ENCODE peak calls at places on chromosomes 12 and 14, in eight cellular contexts. One of them, this sample, is unnamed.

GRCh38 chr12:116773276-116773731 is 35.2 kb downstream of the RNFT2 start:
- DNase-seq in epithelial cell of esophagus: no peak
- DNase-seq in BE2C: no peak
- DNase-seq in foreskin fibroblast: no peak
- DNase-seq in A549: peak; percentile 43
- DNase-seq in CD8-positive, alpha-beta T cell: no peak
- DNase-seq in heart left ventricle: no peak
- DNase-seq in pancreas: no peak
- DNase-seq in this sample: no peak

GRCh38 chr12:132150780-132151144 is 6.5 kb downstream of the NOC4L start:
- DNase-seq in heart left ventricle: no peak
- DNase-seq in BE2C: peak; percentile 9
- DNase-seq in A549: no peak
- DNase-seq in epithelial cell of esophagus: no peak
- DNase-seq in pancreas: no peak
- DNase-seq in CD8-positive, alpha-beta T cell: no peak
- DNase-seq in foreskin fibroblast: no peak
- DNase-seq in this sample: no peak

GRCh38 chr12:28933864-28934527 is 215.1 kb upstream of the FAR2 start:
- DNase-seq in A549: no peak
- DNase-seq in epithelial cell of esophagus: peak; percentile 33
- DNase-seq in pancreas: no peak
- DNase-seq in BE2C: no peak
- DNase-seq in foreskin fibroblast: no peak
- DNase-seq in CD8-positive, alpha-beta T cell: no peak
- DNase-seq in heart left ventricle: no peak
- DNase-seq in this sample: no peak

GRCh38 chr12:55416961-55417360 is 9.1 kb upstream of the OR6C76 start:
- DNase-seq in foreskin fibroblast: no peak
- DNase-seq in BE2C: no peak
- DNase-seq in A549: no peak
- DNase-seq in heart left ventricle: no peak
- DNase-seq in epithelial cell of esophagus: peak; percentile 21
- DNase-seq in CD8-positive, alpha-beta T cell: no peak
- DNase-seq in pancreas: no peak
- DNase-seq in this sample: no peak

GRCh38 chr12:65868133-65868705 is 43.9 kb downstream of the HMGA2 start:
- DNase-seq in epithelial cell of esophagus: peak; percentile 91
- DNase-seq in foreskin fibroblast: peak; percentile 81
- DNase-seq in CD8-positive, alpha-beta T cell: no peak
- DNase-seq in A549: no peak
- DNase-seq in pancreas: no peak
- DNase-seq in BE2C: no peak
- DNase-seq in heart left ventricle: no peak
- DNase-seq in this sample: no peak

GRCh38 chr12:13093850-13094225 is 9.6 kb downstream of the GSG1 start:
- DNase-seq in A549: no peak
- DNase-seq in pancreas: no peak
- DNase-seq in CD8-positive, alpha-beta T cell: no peak
- DNase-seq in heart left ventricle: no peak
- DNase-seq in BE2C: no peak
- DNase-seq in foreskin fibroblast: no peak
- DNase-seq in epithelial cell of esophagus: no peak
- DNase-seq in this sample: no peak

GRCh38 chr12:124609041-124609984 is 41.9 kb upstream of the NCOR2 start:
- DNase-seq in heart left ventricle: peak; percentile 92
- DNase-seq in pancreas: peak; percentile 93
- DNase-seq in BE2C: peak; percentile 56
- DNase-seq in foreskin fibroblast: no peak
- DNase-seq in A549: peak; percentile 71
- DNase-seq in epithelial cell of esophagus: peak; percentile 92
- DNase-seq in CD8-positive, alpha-beta T cell: peak; percentile 77
- DNase-seq in this sample: peak; percentile 45

GRCh38 chr14:84987042-84987441 is 542.9 kb upstream of the FLRT2 start:
- DNase-seq in A549: no peak
- DNase-seq in pancreas: no peak
- DNase-seq in epithelial cell of esophagus: no peak
- DNase-seq in heart left ventricle: no peak
- DNase-seq in CD8-positive, alpha-beta T cell: no peak
- DNase-seq in BE2C: no peak
- DNase-seq in foreskin fibroblast: no peak
- DNase-seq in this sample: no peak

GRCh38 chr12:2009623-2010022 is 5.4 kb upstream of the DCP1B start:
- DNase-seq in heart left ventricle: no peak
- DNase-seq in A549: no peak
- DNase-seq in epithelial cell of esophagus: no peak
- DNase-seq in foreskin fibroblast: no peak
- DNase-seq in BE2C: no peak
- DNase-seq in CD8-positive, alpha-beta T cell: no peak
- DNase-seq in pancreas: no peak
- DNase-seq in this sample: no peak

GRCh38 chr14:51539571-51540037 is 112.1 kb upstream of the FRMD6 start:
- DNase-seq in BE2C: no peak
- DNase-seq in CD8-positive, alpha-beta T cell: no peak
- DNase-seq in epithelial cell of esophagus: peak; percentile 95
- DNase-seq in pancreas: no peak
- DNase-seq in foreskin fibroblast: peak; percentile 84
- DNase-seq in A549: peak; percentile 59
- DNase-seq in heart left ventricle: no peak
- DNase-seq in this sample: no peak

GRCh38 chr12:116646901-116647300 is 87.7 kb downstream of the MAP1LC3B2 start:
- DNase-seq in foreskin fibroblast: no peak
- DNase-seq in BE2C: no peak
- DNase-seq in CD8-positive, alpha-beta T cell: no peak
- DNase-seq in heart left ventricle: no peak
- DNase-seq in pancreas: no peak
- DNase-seq in A549: no peak
- DNase-seq in epithelial cell of esophagus: no peak
- DNase-seq in this sample: no peak

GRCh38 chr12:80053048-80053790 is 46.1 kb upstream of the OTOGL start:
- DNase-seq in foreskin fibroblast: peak; percentile 89
- DNase-seq in epithelial cell of esophagus: no peak
- DNase-seq in A549: no peak
- DNase-seq in BE2C: no peak
- DNase-seq in CD8-positive, alpha-beta T cell: no peak
- DNase-seq in heart left ventricle: peak; percentile 70
- DNase-seq in pancreas: peak; percentile 19
- DNase-seq in this sample: no peak

GRCh38 chr14:87992720-87993484 is at the start of gene GALC:
- DNase-seq in epithelial cell of esophagus: peak; percentile 91
- DNase-seq in heart left ventricle: peak; percentile 98
- DNase-seq in A549: peak; percentile 90
- DNase-seq in CD8-positive, alpha-beta T cell: peak; percentile 95
- DNase-seq in BE2C: peak; percentile 94
- DNase-seq in pancreas: peak; percentile 94
- DNase-seq in foreskin fibroblast: peak; percentile 87
- DNase-seq in this sample: peak; percentile 89

GRCh38 chr12:77540097-77540496 is 290.6 kb upstream of the NAV3 start:
- DNase-seq in A549: no peak
- DNase-seq in pancreas: no peak
- DNase-seq in epithelial cell of esophagus: no peak
- DNase-seq in foreskin fibroblast: no peak
- DNase-seq in CD8-positive, alpha-beta T cell: no peak
- DNase-seq in BE2C: no peak
- DNase-seq in heart left ventricle: no peak
- DNase-seq in this sample: no peak
- TF ChIP-seq CTCF in A549: no peak
- TF ChIP-seq CTCF in pancreas: no peak
- TF ChIP-seq CTCF in epithelial cell of esophagus: no peak
- TF ChIP-seq CTCF in foreskin fibroblast: no peak
- TF ChIP-seq CTCF in CD8-positive, alpha-beta T cell: no peak
- TF ChIP-seq CTCF in BE2C: no peak
- TF ChIP-seq CTCF in heart left ventricle: no peak
- TF ChIP-seq CTCF in this sample: no peak

GRCh38 chr14:59017285-59017965 is 171.0 kb upstream of the DAAM1 start:
- DNase-seq in A549: no peak
- DNase-seq in pancreas: no peak
- DNase-seq in foreskin fibroblast: no peak
- DNase-seq in heart left ventricle: no peak
- DNase-seq in BE2C: no peak
- DNase-seq in epithelial cell of esophagus: no peak
- DNase-seq in CD8-positive, alpha-beta T cell: no peak
- DNase-seq in this sample: no peak

GRCh38 chr14:59022144-59022543 is 166.3 kb upstream of the DAAM1 start:
- DNase-seq in A549: peak; percentile 19
- DNase-seq in pancreas: no peak
- DNase-seq in heart left ventricle: no peak
- DNase-seq in CD8-positive, alpha-beta T cell: no peak
- DNase-seq in epithelial cell of esophagus: peak; percentile 34
- DNase-seq in BE2C: no peak
- DNase-seq in foreskin fibroblast: no peak
- DNase-seq in this sample: no peak

GRCh38 chr14:59020382-59020781 is 168.1 kb upstream of the DAAM1 start:
- DNase-seq in CD8-positive, alpha-beta T cell: no peak
- DNase-seq in A549: peak; percentile 48
- DNase-seq in BE2C: peak; percentile 24
- DNase-seq in epithelial cell of esophagus: peak; percentile 50
- DNase-seq in foreskin fibroblast: peak; percentile 18
- DNase-seq in pancreas: no peak
- DNase-seq in heart left ventricle: no peak
- DNase-seq in this sample: no peak

GRCh38 chr14:59018460-59018859 is 170.0 kb upstream of the DAAM1 start:
- DNase-seq in BE2C: no peak
- DNase-seq in CD8-positive, alpha-beta T cell: no peak
- DNase-seq in epithelial cell of esophagus: no peak
- DNase-seq in A549: no peak
- DNase-seq in heart left ventricle: no peak
- DNase-seq in foreskin fibroblast: no peak
- DNase-seq in pancreas: no peak
- DNase-seq in this sample: no peak

DNA sequence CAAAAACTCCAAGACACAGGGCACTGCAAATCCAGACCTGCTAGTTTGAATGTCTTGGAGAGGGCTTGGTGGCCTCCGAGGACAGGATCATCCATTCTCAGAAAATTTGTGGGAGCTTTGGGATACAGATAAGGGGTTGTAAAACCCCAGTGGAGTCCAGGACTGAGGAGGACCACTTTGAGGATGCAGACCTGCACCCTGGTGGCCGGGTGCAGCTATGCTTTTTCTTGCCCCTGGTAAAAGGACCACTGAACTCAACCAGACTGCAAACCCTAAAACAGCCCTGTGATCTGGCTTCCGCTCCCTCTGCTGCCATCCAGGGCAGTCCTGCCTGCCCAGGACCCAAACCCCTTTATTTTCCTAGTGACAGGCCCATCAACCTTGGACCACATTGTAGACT is 169.5 kb upstream of the DAAM1 start:
- DNase-seq in BE2C: no peak
- DNase-seq in foreskin fibroblast: no peak
- DNase-seq in A549: peak; percentile 11
- DNase-seq in heart left ventricle: no peak
- DNase-seq in CD8-positive, alpha-beta T cell: no peak
- DNase-seq in epithelial cell of esophagus: peak; percentile 9
- DNase-seq in pancreas: no peak
- DNase-seq in this sample: no peak
- TF ChIP-seq CTCF in BE2C: peak; percentile 22
- TF ChIP-seq CTCF in foreskin fibroblast: peak; percentile 24
- TF ChIP-seq CTCF in A549: peak; percentile 22
- TF ChIP-seq CTCF in heart left ventricle: peak; percentile 19
- TF ChIP-seq CTCF in CD8-positive, alpha-beta T cell: no peak
- TF ChIP-seq CTCF in epithelial cell of esophagus: peak; percentile 23
- TF ChIP-seq CTCF in pancreas: no peak
- TF ChIP-seq CTCF in this sample: no peak

GRCh38 chr14:77805703-77806102 is 5.8 kb downstream of the ADCK1 start:
- DNase-seq in BE2C: no peak
- DNase-seq in A549: no peak
- DNase-seq in heart left ventricle: no peak
- DNase-seq in epithelial cell of esophagus: no peak
- DNase-seq in foreskin fibroblast: no peak
- DNase-seq in pancreas: no peak
- DNase-seq in CD8-positive, alpha-beta T cell: no peak
- DNase-seq in this sample: no peak

GRCh38 chr14:77804592-77804991 is 4.7 kb downstream of the ADCK1 start:
- DNase-seq in epithelial cell of esophagus: peak; percentile 59
- DNase-seq in BE2C: no peak
- DNase-seq in heart left ventricle: no peak
- DNase-seq in CD8-positive, alpha-beta T cell: no peak
- DNase-seq in foreskin fibroblast: no peak
- DNase-seq in A549: peak; percentile 49
- DNase-seq in pancreas: no peak
- DNase-seq in this sample: no peak

GRCh38 chr14:77794357-77794756 is 5.6 kb upstream of the ADCK1 start:
- DNase-seq in BE2C: no peak
- DNase-seq in CD8-positive, alpha-beta T cell: no peak
- DNase-seq in foreskin fibroblast: no peak
- DNase-seq in epithelial cell of esophagus: no peak
- DNase-seq in A549: no peak
- DNase-seq in heart left ventricle: no peak
- DNase-seq in pancreas: no peak
- DNase-seq in this sample: no peak

GRCh38 chr14:77800814-77801213 is 905 bp downstream of the ADCK1 start:
- DNase-seq in pancreas: no peak
- DNase-seq in BE2C: no peak
- DNase-seq in A549: no peak
- DNase-seq in CD8-positive, alpha-beta T cell: no peak
- DNase-seq in epithelial cell of esophagus: no peak
- DNase-seq in foreskin fibroblast: no peak
- DNase-seq in heart left ventricle: no peak
- DNase-seq in this sample: no peak

GRCh38 chr14:77799863-77800730 is at the start of gene ADCK1:
- DNase-seq in heart left ventricle: peak; percentile 95
- DNase-seq in BE2C: peak; percentile 92
- DNase-seq in pancreas: peak; percentile 91
- DNase-seq in CD8-positive, alpha-beta T cell: peak; percentile 54
- DNase-seq in foreskin fibroblast: peak; percentile 71
- DNase-seq in A549: peak; percentile 88
- DNase-seq in epithelial cell of esophagus: peak; percentile 77
- DNase-seq in this sample: peak; percentile 86
- TF ChIP-seq CTCF in heart left ventricle: peak; percentile 51
- TF ChIP-seq CTCF in BE2C: peak; percentile 54
- TF ChIP-seq CTCF in pancreas: no peak
- TF ChIP-seq CTCF in CD8-positive, alpha-beta T cell: no peak
- TF ChIP-seq CTCF in foreskin fibroblast: peak; percentile 44
- TF ChIP-seq CTCF in A549: no peak
- TF ChIP-seq CTCF in epithelial cell of esophagus: peak; percentile 26
- TF ChIP-seq CTCF in this sample: no peak

DNA sequence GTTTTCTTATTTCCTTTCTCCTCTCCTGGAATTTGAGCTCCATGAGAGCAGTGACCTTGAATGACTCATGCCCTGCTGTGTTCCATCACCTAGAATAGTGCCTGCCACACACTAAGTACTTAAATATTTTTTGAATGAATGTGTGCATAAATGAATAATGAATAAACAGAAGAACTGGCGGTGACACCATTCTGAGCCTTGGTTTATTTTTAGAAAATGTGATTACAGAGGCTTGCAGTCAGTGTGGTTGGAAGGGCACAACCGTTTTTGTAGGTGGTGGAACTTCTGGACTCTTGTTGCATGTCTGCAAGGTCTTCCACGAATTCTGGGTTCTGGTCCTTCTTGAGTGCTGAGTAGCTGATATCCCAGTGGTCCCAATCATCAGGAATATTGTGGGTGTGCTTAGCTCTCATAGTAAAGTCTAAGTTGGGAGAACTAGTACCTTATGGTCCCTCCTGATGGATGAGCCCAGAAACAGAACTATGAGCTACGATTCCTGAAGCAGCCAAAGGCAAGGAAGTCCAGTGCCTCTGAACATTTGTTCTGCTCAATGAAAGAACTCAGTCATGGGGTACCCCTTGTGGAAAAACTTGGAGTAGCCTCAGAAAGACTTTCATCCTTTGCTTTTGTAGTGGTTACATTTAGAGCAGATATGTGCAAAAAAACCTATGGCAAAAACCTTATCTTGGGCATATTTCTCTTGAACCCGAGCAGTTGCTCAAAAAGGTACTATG is 28.8 kb upstream of the BHLHE41 start:
- DNase-seq in CD8-positive, alpha-beta T cell: no peak
- DNase-seq in pancreas: peak; percentile 55
- DNase-seq in foreskin fibroblast: peak; percentile 92
- DNase-seq in epithelial cell of esophagus: peak; percentile 95
- DNase-seq in heart left ventricle: no peak
- DNase-seq in BE2C: no peak
- DNase-seq in A549: peak; percentile 79
- DNase-seq in this sample: no peak
- TF ChIP-seq CTCF in CD8-positive, alpha-beta T cell: no peak
- TF ChIP-seq CTCF in pancreas: no peak
- TF ChIP-seq CTCF in foreskin fibroblast: peak; percentile 20
- TF ChIP-seq CTCF in epithelial cell of esophagus: no peak
- TF ChIP-seq CTCF in heart left ventricle: peak; percentile 30
- TF ChIP-seq CTCF in BE2C: no peak
- TF ChIP-seq CTCF in A549: no peak
- TF ChIP-seq CTCF in this sample: no peak